ENCODE peak calls at places on chromosomes 2 and 18, in six cellular contexts. O is pulmonary artery endothelial cell, C is AG10803, U is upper lobe of right lung, G is GM20000, J is hepatocyte. I is an unnamed sample.

GRCh38 chr18:53698907-53699306 is 525.6 kb downstream of the MBD2 start:
- DNase-seq in O (no peak), C (peak; percentile 37), U (no peak), G (peak; percentile 23), J (peak; percentile 68), I (no peak)

GRCh38 chr2:127061377-127062273 is 45.3 kb downstream of the BIN1 start:
- DNase-seq in O (peak; percentile 90), C (peak; percentile 21), U (no peak), G (no peak), J (no peak), I (no peak)

GRCh38 chr2:184154438-184154837 is 443.9 kb upstream of the ZNF804A start:
- DNase-seq in O (no peak), C (peak; percentile 7), U (no peak), G (no peak), J (no peak), I (no peak)

GRCh38 chr2:150487537-150488429 is at the start of gene RND3:
- DNase-seq in O (peak; percentile 95), C (peak; percentile 99), U (peak; percentile 94), G (peak; percentile 76), J (peak; percentile 98), I (peak; percentile 26)

GRCh38 chr2:107132141-107132540 is 246.2 kb upstream of the ST6GAL2 start:
- DNase-seq in O (no peak), C (no peak), U (no peak), G (peak; percentile 13), J (no peak), I (no peak)

GRCh38 chr18:38933910-38934510 is 1368.4 kb upstream of the CELF4 start:
- DNase-seq in O (no peak), C (no peak), U (no peak), G (no peak), J (no peak), I (no peak)

GRCh38 chr2:213187833-213188532 is 36.6 kb upstream of the IKZF2 start:
- DNase-seq in O (no peak), C (peak; percentile 86), U (no peak), G (no peak), J (peak; percentile 19), I (no peak)

GRCh38 chr2:237566401-237567235 is at the start of gene PRLH:
- DNase-seq in O (no peak), C (no peak), U (no peak), G (no peak), J (no peak), I (no peak)

GRCh38 chr18:79484661-79485621 is 89.2 kb downstream of the NFATC1 start:
- DNase-seq in O (peak; percentile 89), C (peak; percentile 99), U (peak; percentile 61), G (no peak), J (peak; percentile 69), I (no peak)

GRCh38 chr2:34096552-34097171 is 497.6 kb upstream of the FAM98A start:
- DNase-seq in O (peak; percentile 27), C (peak; percentile 50), U (no peak), G (peak; percentile 22), J (peak; percentile 88), I (peak; percentile 5)

GRCh38 chr2:43714164-43714563 is 37.9 kb upstream of the C1GALT1C1L start:
- DNase-seq in O (peak; percentile 5), C (peak; percentile 33), U (no peak), G (no peak), J (no peak), I (no peak)

GRCh38 chr2:173644146-173644545 is 289.5 kb downstream of the CDCA7 start:
- DNase-seq in O (no peak), C (peak; percentile 54), U (no peak), G (no peak), J (no peak), I (no peak)

GRCh38 chr2:171893824-171894611 is at the start of gene SLC25A12:
- DNase-seq in O (peak; percentile 43), C (peak; percentile 75), U (peak; percentile 93), G (peak; percentile 96), J (peak; percentile 91), I (peak; percentile 46)

GRCh38 chr2:188439986-188440385 is 148.3 kb downstream of the GULP1 start:
- DNase-seq in O (no peak), C (no peak), U (no peak), G (no peak), J (no peak), I (no peak)

GRCh38 chr18:48887294-48887904 is 63.4 kb downstream of the SMAD7 start:
- DNase-seq in O (no peak), C (no peak), U (peak; percentile 55), G (no peak), J (no peak), I (no peak)

GRCh38 chr2:106011380-106011779 is 182.7 kb downstream of the UXS1 start:
- DNase-seq in O (peak; percentile 41), C (no peak), U (no peak), G (no peak), J (no peak), I (no peak)

GRCh38 chr2:207816546-207816945 is 46.8 kb upstream of the FZD5 start:
- DNase-seq in O (no peak), C (no peak), U (no peak), G (no peak), J (no peak), I (no peak)

GRCh38 chr2:234138836-234139235 is 88.3 kb downstream of the SPP2 start:
- DNase-seq in O (no peak), C (no peak), U (no peak), G (no peak), J (no peak), I (no peak)

GRCh38 chr2:23757686-23758433 is 169.1 kb downstream of the ATAD2B start:
- DNase-seq in O (peak; percentile 70), C (peak; percentile 69), U (no peak), G (no peak), J (peak; percentile 42), I (no peak)

GRCh38 chr18:5768454-5768853 is 126.9 kb downstream of the TMEM200C start:
- DNase-seq in O (no peak), C (no peak), U (no peak), G (no peak), J (no peak), I (no peak)

GRCh38 chr2:30707304-30707903 is 99.8 kb downstream of the CAPN13 start:
- DNase-seq in O (no peak), C (no peak), U (peak; percentile 29), G (no peak), J (no peak), I (no peak)

GRCh38 chr18:9849407-9849961 is 36.3 kb upstream of the TXNDC2 start:
- DNase-seq in O (no peak), C (no peak), U (peak; percentile 85), G (no peak), J (no peak), I (no peak)

GRCh38 chr2:85215074-85216050 is 82.2 kb downstream of the TCF7L1 start:
- DNase-seq in O (no peak), C (peak; percentile 98), U (no peak), G (no peak), J (peak; percentile 67), I (no peak)

GRCh38 chr18:79203017-79203605 is 133.9 kb downstream of the ATP9B start:
- DNase-seq in O (no peak), C (no peak), U (no peak), G (no peak), J (no peak), I (no peak)

GRCh38 chr2:62137431-62137830 is 58.5 kb upstream of the B3GNT2 start:
- DNase-seq in O (no peak), C (peak; percentile 31), U (no peak), G (no peak), J (no peak), I (no peak)

GRCh38 chr2:180990337-180990736 is 9.9 kb downstream of the UBE2E3 start:
- DNase-seq in O (no peak), C (no peak), U (no peak), G (no peak), J (no peak), I (no peak)

GRCh38 chr18:49178736-49179135 is 228.0 kb upstream of the SMAD7 start:
- DNase-seq in O (no peak), C (peak; percentile 29), U (no peak), G (no peak), J (peak; percentile 52), I (no peak)

I was measured in GM12864.